ENCODE peak calls at places on chromosomes 3 and 15, in nine cellular contexts. C is BE2C, J is IMR-90, K is neural crest cell, E is HEK293T, G is RKO, U is NCI-H510A treated with DMSO at 0.1 percent for 48 hours, L is NCI-H1436 treated with DMSO at 0.1 percent for 48 hours, Q is left colon. N is an unnamed sample.

GRCh38 chr15:41323611-41324010 is 8.8 kb downstream of the OIP5 start:
- DNase-seq in U (no peak), E (no peak), J (no peak), C (no peak), Q (no peak), K (no peak), G (no peak), L (no peak), N (peak)

GRCh38 chr15:90582553-90582952 is 52.8 kb downstream of the CRTC3 start:
- DNase-seq in U (no peak), C (no peak), G (no peak), J (no peak), Q (no peak), L (no peak), E (no peak), K (no peak), N (no peak)

GRCh38 chr15:41930221-41930866 is 36.5 kb upstream of the SPTBN5 start:
- DNase-seq in L (no peak), J (peak), E (no peak), K (no peak), C (no peak), Q (peak), U (no peak), G (peak), N (peak)

GRCh38 chr3:23264413-23264812 is 61.3 kb downstream of the UBE2E2 start:
- DNase-seq in Q (no peak), K (no peak), J (peak), U (no peak), G (no peak), E (no peak), L (no peak), C (no peak), N (no peak)

GRCh38 chr3:171156455-171157005 is 130.0 kb upstream of the SLC2A2 start:
- DNase-seq in L (no peak), U (no peak), C (peak), J (no peak), G (no peak), Q (no peak), E (no peak), K (no peak), N (no peak)

GRCh38 chr15:80694624-80695098 is 449 bp upstream of the ABHD17C start:
- DNase-seq in J (peak), E (peak), Q (peak), G (no peak), C (no peak), K (peak), U (no peak), L (no peak), N (peak)

GRCh38 chr15:39586387-39587171 is 5.7 kb downstream of the THBS1 start:
- DNase-seq in L (no peak), K (no peak), U (no peak), J (peak), G (no peak), Q (no peak), C (no peak), E (no peak), N (no peak)

GRCh38 chr3:107838196-107838595 is 252.6 kb downstream of the CD47 start:
- DNase-seq in K (no peak), G (no peak), J (no peak), L (no peak), E (no peak), U (no peak), Q (no peak), C (no peak), N (peak)

GRCh38 chr15:52765779-52766178 is 24.4 kb downstream of the ONECUT1 start:
- DNase-seq in J (peak), E (peak), K (no peak), G (peak), L (no peak), Q (no peak), C (no peak), U (no peak), N (no peak)

GRCh38 chr15:80386151-80386550 is 18.0 kb upstream of the ARNT2 start:
- DNase-seq in L (no peak), G (no peak), U (no peak), K (no peak), E (no peak), Q (no peak), C (no peak), J (no peak), N (no peak)

GRCh38 chr3:190339130-190339529 is 16.9 kb upstream of the CLDN1 start:
- DNase-seq in J (peak), K (no peak), C (no peak), G (peak), Q (no peak), L (no peak), E (no peak), U (no peak), N (peak)

GRCh38 chr3:171132873-171133272 is 106.4 kb upstream of the SLC2A2 start:
- DNase-seq in U (no peak), Q (no peak), C (no peak), J (peak), L (no peak), E (no peak), K (no peak), G (no peak), N (no peak)

GRCh38 chr15:70833897-70834765 is 19.8 kb downstream of the LARP6 start:
- DNase-seq in C (no peak), K (no peak), G (no peak), U (peak), L (no peak), Q (no peak), J (peak), E (peak), N (no peak)

GRCh38 chr3:52244061-52244628 is 1.4 kb upstream of the PPM1M start:
- DNase-seq in U (no peak), G (peak), E (no peak), J (peak), K (no peak), Q (peak), C (peak), L (no peak), N (peak)

GRCh38 chr3:14434105-14434504 is 31.7 kb downstream of the SLC6A6 start:
- DNase-seq in G (no peak), Q (no peak), K (no peak), C (no peak), L (no peak), E (no peak), J (peak), U (no peak), N (no peak)

GRCh38 chr15:51856714-51857380 is 27.4 kb downstream of the TMOD3 start:
- DNase-seq in E (no peak), J (peak), C (no peak), L (no peak), K (no peak), G (no peak), Q (no peak), U (no peak), N (no peak)